ENCODE peak calls at places on chromosomes 2 and 18, in eight cellular contexts. F is astrocyte of the spinal cord, R is HTR-8/SVneo, S is heart right ventricle, W is endothelial cell of umbilical vein, H is gastrocnemius medialis, N is coronary artery, X is ELR. J is an unnamed sample.

GRCh38 chr18:63757541-63757940 is 17.7 kb upstream of the SERPINB7 start:
- DNase-seq in F (no peak), R (no peak), S (no peak), W (no peak), H (no peak), N (no peak), X (no peak), J (no peak)

GRCh38 chr2:231413456-231413855 is 17.9 kb downstream of the B3GNT7 start:
- DNase-seq in F (no peak), R (no peak), S (no peak), W (no peak), H (no peak), N (no peak), X (no peak), J (no peak)

GRCh38 chr2:138615257-138615656 is 113.7 kb downstream of the SPOPL start:
- DNase-seq in F (peak; percentile 46), R (peak; percentile 65), S (no peak), W (no peak), H (no peak), N (no peak), X (peak; percentile 91), J (no peak)

GRCh38 chr2:185811580-185811979 is 73.0 kb downstream of the FSIP2 start:
- DNase-seq in F (no peak), R (no peak), S (no peak), W (no peak), H (no peak), N (no peak), X (no peak), J (no peak)

GRCh38 chr2:129768485-129769258 is 210.8 kb upstream of the RAB6C start:
- DNase-seq in F (no peak), R (no peak), S (no peak), W (no peak), H (no peak), N (no peak), X (no peak), J (no peak)

GRCh38 chr2:20212871-20213503 is 11.9 kb downstream of the SDC1 start:
- DNase-seq in F (no peak), R (no peak), S (no peak), W (peak; percentile 9), H (no peak), N (no peak), X (no peak), J (no peak)

GRCh38 chr2:230170532-230170931 is 49.3 kb downstream of the SP110 start:
- DNase-seq in F (no peak), R (no peak), S (no peak), W (peak; percentile 56), H (no peak), N (no peak), X (peak; percentile 15), J (no peak)

GRCh38 chr2:71963295-71963694 is 184.4 kb downstream of the CYP26B1 start:
- DNase-seq in F (no peak), R (no peak), S (no peak), W (no peak), H (no peak), N (no peak), X (no peak), J (no peak)

GRCh38 chr2:32068-32467 is 14.2 kb downstream of the FAM110C start:
- DNase-seq in F (no peak), R (no peak), S (no peak), W (no peak), H (no peak), N (no peak), X (no peak), J (no peak)

GRCh38 chr18:31243740-31244512 is 74.0 kb upstream of the DSG1 start:
- DNase-seq in F (no peak), R (no peak), S (no peak), W (peak; percentile 61), H (no peak), N (no peak), X (no peak), J (no peak)

GRCh38 chr2:68414862-68415261 is 49.8 kb downstream of the PLEK start:
- DNase-seq in F (no peak), R (no peak), S (no peak), W (no peak), H (no peak), N (no peak), X (no peak), J (no peak)